ENCODE peak calls at places on chromosome 17, in five cellular contexts. H is GM12878, E is A549, Y is stomach, X is transverse colon. F is an unnamed sample.

GRCh38 chr17:78725448-78726021 is 56.5 kb downstream of the CYTH1 start:
- DNase-seq in H (no peak), E (no peak), Y (no peak), X (no peak), F (no peak)

GRCh38 chr17:82924812-82925211 is 85.0 kb upstream of the ZNF750 start:
- DNase-seq in H (no peak), E (no peak), Y (no peak), X (no peak), F (no peak)

GRCh38 chr17:7560172-7561027 is 1.3 kb upstream of the SENP3 start:
- DNase-seq in H (no peak), E (peak; percentile 78), Y (peak; percentile 81), X (peak; percentile 87), F (no peak)

GRCh38 chr17:56672195-56672594 is 78.7 kb downstream of the NOG start:
- DNase-seq in H (no peak), E (no peak), Y (no peak), X (no peak), F (no peak)

GRCh38 chr17:72258711-72259110 is 137.9 kb downstream of the SOX9 start:
- DNase-seq in H (no peak), E (no peak), Y (no peak), X (no peak), F (no peak)

GRCh38 chr17:64506201-64506575 is at the start of gene DDX5:
- DNase-seq in H (no peak), E (peak; percentile 99), Y (peak; percentile 98), X (peak; percentile 99), F (peak; percentile 100)

GRCh38 chr17:80449194-80449929 is 27.0 kb downstream of the NPTX1 start:
- DNase-seq in H (no peak), E (no peak), Y (no peak), X (no peak), F (no peak)

GRCh38 chr17:59671386-59671785 is 35.8 kb downstream of the PTRH2 start:
- DNase-seq in H (no peak), E (no peak), Y (no peak), X (no peak), F (no peak)

GRCh38 chr17:76681222-76682137 is 29.3 kb downstream of the MXRA7 start:
- DNase-seq in H (no peak), E (peak; percentile 77), Y (peak; percentile 80), X (peak; percentile 84), F (no peak)
- H3K27ac ChIP-seq in H (no peak overlapping the region), E (no peak overlapping the region), Y (peak overlapping the region; percentile 32), X (peak overlapping the region; percentile 63), F (peak overlapping the region; percentile 96)

GRCh38 chr17:42163696-42164407 is 9.1 kb upstream of the RAB5C start:
- DNase-seq in H (no peak), E (no peak), Y (no peak), X (no peak), F (no peak)
- TF ChIP-seq EP300 in H (no peak), E (no peak), Y (no peak), X (no peak), F (no peak)

GRCh38 chr17:49742256-49742655 is 21.7 kb downstream of the FAM117A start:
- DNase-seq in H (no peak), E (no peak), Y (no peak), X (no peak), F (no peak)
- H3K27ac ChIP-seq in H (peak overlapping the region; percentile 65), E (no peak overlapping the region), Y (peak overlapping the region; percentile 87), X (peak overlapping the region; percentile 86), F (peak overlapping the region; percentile 88)

DNA sequence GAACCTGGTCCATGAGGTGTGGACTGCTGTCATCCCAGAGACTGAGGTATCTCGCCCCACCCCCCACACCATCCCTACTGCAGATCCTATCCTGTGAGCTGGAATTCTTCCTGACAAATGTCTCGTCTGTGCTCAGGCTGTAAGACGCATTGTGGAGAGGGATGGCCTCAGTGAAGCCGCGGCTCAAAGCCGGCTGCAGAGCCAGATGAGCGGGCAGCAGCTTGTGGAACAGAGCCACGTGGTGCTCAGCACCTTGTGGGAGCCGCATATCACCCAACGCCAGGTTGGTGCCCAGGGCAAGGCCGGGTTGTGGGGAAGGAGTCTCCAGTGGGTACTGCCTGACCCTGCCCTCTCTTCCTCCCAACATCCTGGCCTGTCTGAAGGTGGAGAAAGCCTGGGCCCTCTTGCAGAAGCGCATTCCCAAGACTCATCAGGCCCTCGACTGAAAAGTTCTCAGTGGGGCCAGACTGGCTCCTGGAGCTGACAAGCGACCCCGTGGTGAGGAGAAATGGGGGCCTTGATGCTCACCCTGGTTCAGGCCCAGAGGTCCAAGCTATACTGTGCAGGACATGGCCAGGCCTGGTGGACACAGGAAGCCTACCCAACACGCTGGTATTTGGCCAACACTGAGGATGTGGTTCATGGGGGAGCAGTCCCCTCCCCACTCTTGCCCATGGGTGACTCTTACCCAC is 1.2 kb upstream of the MLX start:
- DNase-seq in H (no peak), E (no peak), Y (no peak), X (no peak), F (no peak)
- TF ChIP-seq EP300 in H (no peak), E (no peak), Y (no peak), X (no peak), F (no peak)

DNA sequence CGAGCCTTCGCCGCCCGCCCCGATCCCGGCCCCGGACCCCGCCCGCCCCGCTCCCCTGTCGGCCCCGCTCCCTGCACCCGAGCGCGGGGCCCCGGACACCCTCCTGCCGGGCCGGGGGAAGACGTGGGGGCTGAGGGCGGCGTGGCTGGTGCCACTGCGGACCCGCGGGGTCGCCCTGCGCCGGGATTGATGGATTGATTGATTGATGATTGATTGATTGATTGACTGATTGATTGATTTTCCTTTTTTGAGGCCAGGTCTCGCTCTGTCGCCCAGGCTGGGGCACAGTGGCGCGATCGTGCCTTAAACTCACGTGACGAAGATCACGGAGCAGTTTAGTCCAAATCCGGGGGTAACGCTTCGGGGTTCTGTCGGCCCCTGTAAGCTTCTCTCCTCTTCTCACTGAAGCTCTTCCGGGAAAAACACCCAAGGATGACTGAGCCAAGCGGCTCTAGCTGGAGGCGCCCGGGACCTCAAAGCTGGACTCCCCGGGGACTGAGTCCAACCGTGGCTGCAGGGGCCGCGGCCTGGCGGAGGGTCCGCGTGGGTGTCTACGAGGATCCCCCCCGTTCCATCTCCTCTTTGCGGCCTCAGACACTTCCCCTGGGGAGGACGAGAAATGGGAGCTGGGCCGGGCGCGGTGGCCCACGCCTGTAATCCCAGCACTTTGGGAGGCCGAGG is 40.2 kb upstream of the BHLHA9 start:
- DNase-seq in H (no peak), E (no peak), Y (no peak), X (peak; percentile 28), F (no peak)
- H3K27ac ChIP-seq in H (peak overlapping the region; percentile 82), E (peak overlapping the region; percentile 84), Y (peak overlapping the region; percentile 74), X (peak overlapping the region; percentile 85), F (peak overlapping the region; percentile 50)

F was measured in esophagus muscularis mucosa.